ENCODE peak calls at places on chromosomes 12 and 14, in six cellular contexts. U, R, S, Z, X and B are unnamed samples.

GRCh38 chr12:127363392-127363791 is 903.6 kb upstream of the TMEM132C start:
- DNase-seq in U (no peak), R (no peak), S (no peak), Z (no peak), X (no peak), B (no peak)

GRCh38 chr14:24311837-24312615 is 724 bp downstream of the LTB4R start:
- DNase-seq in U (no peak), R (no peak), S (no peak), Z (no peak), X (no peak), B (no peak)

GRCh38 chr14:77923131-77923933 is 123.4 kb downstream of the ADCK1 start:
- DNase-seq in U (no peak), R (no peak), S (no peak), Z (no peak), X (no peak), B (no peak)

GRCh38 chr14:66036598-66036997 is 449.6 kb upstream of the CCDC196 start:
- DNase-seq in U (no peak), R (no peak), S (no peak), Z (no peak), X (no peak), B (no peak)

GRCh38 chr12:94460594-94460959 is 910 bp upstream of the CEP83 start:
- DNase-seq in U (no peak), R (no peak), S (no peak), Z (no peak), X (no peak), B (no peak)

GRCh38 chr12:105921872-105922669 is 216.7 kb downstream of the NUAK1 start:
- DNase-seq in U (no peak), R (no peak), S (no peak), Z (no peak), X (no peak), B (no peak)

GRCh38 chr14:74221741-74222140 is 17.5 kb upstream of the VSX2 start:
- DNase-seq in U (no peak), R (no peak), S (no peak), Z (no peak), X (no peak), B (no peak)

GRCh38 chr12:8780389-8780788 is 42.0 kb upstream of the A2ML1 start:
- DNase-seq in U (no peak), R (no peak), S (peak; percentile 44), Z (no peak), X (no peak), B (no peak)

GRCh38 chr14:99207456-99207855 is 64.5 kb downstream of the BCL11B start:
- DNase-seq in U (no peak), R (no peak), S (no peak), Z (no peak), X (no peak), B (no peak)

GRCh38 chr12:122454250-122454721 is 31.8 kb upstream of the CLIP1 start:
- DNase-seq in U (no peak), R (no peak), S (no peak), Z (no peak), X (no peak), B (no peak)

GRCh38 chr12:6378709-6379427 is 3.5 kb upstream of the SCNN1A start:
- DNase-seq in U (peak; percentile 25), R (no peak), S (no peak), Z (no peak), X (no peak), B (no peak)

GRCh38 chr12:2179953-2180736 is 127.4 kb downstream of the CACNA1C start:
- DNase-seq in U (peak; percentile 39), R (no peak), S (peak; percentile 98), Z (peak; percentile 74), X (peak; percentile 88), B (peak; percentile 87)

GRCh38 chr12:131862600-131862993 is 31.8 kb upstream of the ULK1 start:
- DNase-seq in U (no peak), R (no peak), S (no peak), Z (no peak), X (no peak), B (no peak)

GRCh38 chr14:31206536-31207286 is 882 bp downstream of the HECTD1 start:
- DNase-seq in U (peak; percentile 53), R (peak; percentile 72), S (no peak), Z (no peak), X (no peak), B (no peak)

GRCh38 chr14:28635387-28635786 is 131.2 kb upstream of the FOXG1 start:
- DNase-seq in U (no peak), R (no peak), S (peak; percentile 16), Z (no peak), X (peak; percentile 2), B (no peak)

GRCh38 chr12:116276433-116277216 is 868 bp downstream of the MED13L start:
- DNase-seq in U (peak; percentile 72), R (peak; percentile 81), S (peak; percentile 59), Z (peak; percentile 75), X (no peak), B (peak; percentile 28)

GRCh38 chr12:116278259-116278595 is 734 bp upstream of the MED13L start:
- DNase-seq in U (no peak), R (no peak), S (no peak), Z (no peak), X (no peak), B (no peak)

GRCh38 chr12:116278667-116279066 is 1.2 kb upstream of the MED13L start:
- DNase-seq in U (no peak), R (no peak), S (no peak), Z (no peak), X (no peak), B (no peak)

GRCh38 chr12:116274552-116275375 is 2.7 kb downstream of the MED13L start:
- DNase-seq in U (no peak), R (no peak), S (no peak), Z (no peak), X (no peak), B (no peak)

GRCh38 chr12:116277393-116278258 is at the start of gene MED13L:
- DNase-seq in U (peak; percentile 84), R (peak; percentile 95), S (peak; percentile 78), Z (peak; percentile 94), X (no peak), B (peak; percentile 68)
- TF ChIP-seq CTCF in U (no peak), R (peak; percentile 56), S (peak; percentile 49), Z (no peak), X (no peak), B (peak; percentile 28)

GRCh38 chr12:111444314-111444705 is 38.6 kb downstream of the SH2B3 start:
- DNase-seq in U (no peak), R (peak; percentile 6), S (no peak), Z (no peak), X (no peak), B (no peak)

GRCh38 chr12:111443586-111443985 is 37.9 kb downstream of the SH2B3 start:
- DNase-seq in U (no peak), R (no peak), S (peak; percentile 80), Z (no peak), X (no peak), B (no peak)

GRCh38 chr12:111445311-111446043 is 39.8 kb downstream of the SH2B3 start:
- DNase-seq in U (no peak), R (peak; percentile 65), S (no peak), Z (no peak), X (no peak), B (no peak)

GRCh38 chr12:111446044-111446581 is 40.4 kb downstream of the SH2B3 start:
- DNase-seq in U (peak; percentile 70), R (peak; percentile 60), S (peak; percentile 62), Z (no peak), X (peak; percentile 53), B (no peak)

GRCh38 chr12:111444706-111445310 is 39.1 kb downstream of the SH2B3 start:
- DNase-seq in U (peak; percentile 61), R (peak; percentile 65), S (no peak), Z (no peak), X (no peak), B (no peak)
- TF ChIP-seq CTCF in U (no peak), R (no peak), S (no peak), Z (no peak), X (no peak), B (no peak)

DNA sequence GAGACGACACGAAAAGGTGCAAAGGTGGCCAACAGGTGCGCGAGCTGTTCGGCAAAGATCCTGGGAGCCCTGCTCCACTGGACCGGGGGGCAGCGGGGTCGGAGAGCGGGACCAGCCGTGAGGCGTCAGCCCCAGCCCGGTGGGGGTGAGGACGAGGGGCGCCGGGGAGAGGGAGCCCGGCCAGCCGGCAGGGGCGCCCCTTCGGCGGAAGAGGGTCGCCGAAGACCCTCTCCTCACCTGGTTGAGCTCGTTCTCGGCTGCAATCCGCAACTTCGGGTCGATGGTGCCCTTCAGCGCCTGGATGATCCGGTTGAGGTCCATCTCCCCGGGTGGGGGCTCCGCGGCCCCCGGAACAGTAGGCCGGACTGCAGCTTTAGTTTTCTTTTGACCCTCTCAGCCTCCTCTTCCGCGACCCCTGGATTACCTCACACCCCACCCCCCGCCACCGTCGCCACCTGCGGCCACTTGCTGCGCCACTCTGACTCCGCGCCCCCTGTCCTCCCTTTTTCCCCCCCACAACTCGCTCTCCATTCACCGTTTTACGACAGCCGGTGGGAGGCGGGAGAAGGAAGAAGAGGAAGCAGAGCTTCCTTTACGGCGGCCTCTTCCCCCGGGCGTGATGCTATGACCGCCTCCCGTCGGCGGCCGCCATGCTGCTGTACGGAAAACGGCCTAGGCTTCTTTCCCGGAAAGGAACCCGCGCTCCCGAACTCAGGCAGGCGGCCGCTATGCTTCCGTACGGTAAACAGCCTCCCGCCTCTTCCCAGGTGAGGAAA is at the start of gene IPO8:
- DNase-seq in U (peak; percentile 95), R (peak; percentile 89), S (peak; percentile 89), Z (peak; percentile 94), X (peak; percentile 69), B (peak; percentile 72)
- TF ChIP-seq CTCF in U (peak; percentile 16), R (peak; percentile 72), S (peak; percentile 23), Z (peak; percentile 14), X (peak; percentile 21), B (peak; percentile 28)

DNA sequence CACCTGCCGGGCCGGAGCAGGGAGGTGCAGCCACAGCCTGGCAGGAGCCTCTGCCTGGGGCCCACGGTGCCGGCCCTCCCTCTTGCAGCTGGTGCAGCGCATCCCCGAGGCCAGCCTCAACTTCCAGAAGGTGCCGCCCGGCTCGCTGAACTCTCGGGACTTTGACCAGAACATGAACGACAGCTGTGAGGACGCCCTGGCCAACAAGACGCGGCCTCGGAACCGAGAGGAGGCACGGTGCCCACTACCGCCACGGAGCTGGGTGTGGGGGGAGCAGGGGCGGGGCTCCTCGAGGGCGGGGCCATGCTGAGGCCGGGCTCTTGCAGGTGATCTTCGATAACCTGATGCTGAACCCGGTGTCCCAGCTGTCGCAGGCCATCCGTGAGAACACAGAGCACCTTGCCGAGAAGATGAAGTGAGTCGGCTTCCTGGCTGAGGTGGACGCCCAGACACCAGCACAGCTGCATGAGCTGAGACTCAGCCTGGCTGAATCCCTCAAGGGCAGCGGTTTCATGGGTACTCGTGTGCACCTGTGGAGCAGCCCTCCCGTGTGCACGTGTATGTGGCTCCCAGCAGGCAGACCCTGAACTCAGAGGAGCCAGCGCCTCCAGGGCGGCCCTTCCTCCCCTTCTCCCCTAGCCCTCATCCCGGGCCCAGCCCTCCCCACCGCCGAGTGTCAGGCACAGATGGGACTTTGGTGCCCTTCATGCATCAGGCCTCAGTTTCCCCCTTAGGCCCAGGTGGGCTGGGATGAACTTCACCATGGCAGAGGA is 28.6 kb downstream of the CEP170B start:
- DNase-seq in U (peak; percentile 23), R (peak; percentile 68), S (no peak), Z (peak; percentile 23), X (no peak), B (no peak)
- TF ChIP-seq CTCF in U (no peak), R (no peak), S (no peak), Z (no peak), X (no peak), B (no peak)

GRCh38 chr14:23095196-23096108 is at the start of gene C14orf119:
- DNase-seq in U (peak; percentile 100), R (peak; percentile 99), S (peak; percentile 99), Z (peak; percentile 100), X (peak; percentile 98), B (peak; percentile 98)
- TF ChIP-seq CTCF in U (no peak), R (no peak), S (no peak), Z (no peak), X (no peak), B (no peak)